ENCODE peak calls at places on chromosomes 3 and 15, in five cellular contexts. G, B, S, P and I are unnamed samples.

GRCh38 chr15:79283252-79284048 is 928 bp downstream of the ANKRD34C start:
- DNase-seq in B (no peak), G (peak), S (peak), P (peak), I (no peak)

GRCh38 chr15:82556315-82557035 is 16.2 kb upstream of the RPS17 start:
- DNase-seq in S (no peak), B (no peak), P (no peak), G (no peak), I (no peak)

GRCh38 chr3:179067291-179067690 is 4.3 kb downstream of the ZMAT3 start:
- DNase-seq in S (no peak), G (no peak), B (no peak), P (no peak), I (no peak)

GRCh38 chr15:26879770-26880169 is 12.9 kb downstream of the GABRA5 start:
- DNase-seq in B (no peak), S (no peak), G (no peak), P (no peak), I (no peak)

GRCh38 chr15:40340740-40341400 is at the start of gene CCDC9B:
- DNase-seq in B (peak), P (peak), S (no peak), G (peak), I (no peak)

GRCh38 chr3:116994473-116994872 is 284.9 kb downstream of the TUSC7 start:
- DNase-seq in S (no peak), G (no peak), P (no peak), B (no peak), I (no peak)

GRCh38 chr3:71305246-71306206 is 278.0 kb downstream of the FOXP1 start:
- DNase-seq in G (peak), B (no peak), P (peak), S (no peak), I (peak)

GRCh38 chr3:193134895-193135294 is 106.1 kb upstream of the PLAAT1 start:
- DNase-seq in B (peak), P (no peak), G (no peak), S (no peak), I (no peak)

GRCh38 chr3:108407858-108408257 is 102.5 kb downstream of the MYH15 start:
- DNase-seq in G (no peak), P (no peak), B (no peak), S (no peak), I (no peak)

GRCh38 chr3:186826978-186827857 is 15.3 kb upstream of the ADIPOQ start:
- DNase-seq in G (peak), P (peak), S (peak), B (no peak), I (peak)

GRCh38 chr3:124859025-124859424 is 28.1 kb downstream of the ITGB5 start:
- DNase-seq in B (peak), G (no peak), P (peak), S (no peak), I (no peak)

GRCh38 chr3:30749230-30749629 is 142.8 kb downstream of the TGFBR2 start:
- DNase-seq in B (peak), G (no peak), P (no peak), S (no peak), I (no peak)

GRCh38 chr3:97872209-97873042 is 50.6 kb downstream of the CRYBG3 start:
- DNase-seq in G (no peak), B (peak), S (peak), P (peak), I (no peak)

GRCh38 chr15:74207652-74208440 is 5.3 kb upstream of the STRA6 start:
- DNase-seq in B (no peak), G (no peak), S (no peak), P (no peak), I (no peak)

GRCh38 chr3:101890716-101891115 is 41.4 kb downstream of the NFKBIZ start:
- DNase-seq in S (no peak), B (peak), P (peak), G (no peak), I (no peak)

GRCh38 chr3:127915115-127915936 is at the start of gene KBTBD12:
- DNase-seq in S (no peak), G (peak), B (no peak), P (no peak), I (no peak)
- H3K4me3 ChIP-seq in S (no peak), G (peak), B (peak), P (peak), I (no peak)

DNA sequence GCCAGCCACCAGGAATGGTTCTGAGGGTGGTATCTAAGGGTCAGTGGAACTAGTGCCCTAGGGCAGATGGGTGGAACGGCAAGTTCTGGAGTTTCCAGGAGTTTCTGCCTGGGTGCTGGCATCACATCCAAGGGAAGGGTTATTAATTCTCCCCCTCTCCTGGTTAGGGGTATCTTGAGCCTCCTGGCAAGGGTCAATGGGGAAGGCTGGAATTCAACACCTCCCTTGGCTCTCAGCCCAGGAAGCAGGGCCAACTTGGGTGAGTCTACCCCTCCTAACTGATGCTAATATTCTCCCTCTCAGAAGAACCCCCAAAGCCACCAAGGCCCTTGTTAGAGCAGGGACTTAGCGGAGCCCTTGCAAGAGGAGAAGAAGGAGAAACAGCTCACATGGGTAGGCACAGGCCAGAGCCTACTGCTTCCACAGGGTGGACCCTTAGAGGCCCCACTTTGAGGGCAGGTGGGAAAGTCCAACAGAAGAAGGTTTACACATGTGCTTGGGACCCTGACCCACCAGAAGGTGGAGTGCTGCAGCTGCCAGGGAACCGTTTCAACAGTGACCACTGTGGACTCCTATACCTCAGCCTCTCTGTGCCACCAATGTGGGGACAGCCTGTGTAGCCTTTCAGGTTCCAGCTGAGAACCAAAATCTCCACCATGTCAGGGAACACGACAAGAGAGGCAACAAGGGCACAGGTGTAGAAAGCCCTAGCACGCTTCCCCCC is 3.3 kb downstream of the TMEM115 start:
- DNase-seq in S (no peak), G (peak), B (no peak), P (no peak), I (no peak)
- H3K4me3 ChIP-seq in S (no peak), G (no peak), B (no peak), P (peak), I (peak)

DNA sequence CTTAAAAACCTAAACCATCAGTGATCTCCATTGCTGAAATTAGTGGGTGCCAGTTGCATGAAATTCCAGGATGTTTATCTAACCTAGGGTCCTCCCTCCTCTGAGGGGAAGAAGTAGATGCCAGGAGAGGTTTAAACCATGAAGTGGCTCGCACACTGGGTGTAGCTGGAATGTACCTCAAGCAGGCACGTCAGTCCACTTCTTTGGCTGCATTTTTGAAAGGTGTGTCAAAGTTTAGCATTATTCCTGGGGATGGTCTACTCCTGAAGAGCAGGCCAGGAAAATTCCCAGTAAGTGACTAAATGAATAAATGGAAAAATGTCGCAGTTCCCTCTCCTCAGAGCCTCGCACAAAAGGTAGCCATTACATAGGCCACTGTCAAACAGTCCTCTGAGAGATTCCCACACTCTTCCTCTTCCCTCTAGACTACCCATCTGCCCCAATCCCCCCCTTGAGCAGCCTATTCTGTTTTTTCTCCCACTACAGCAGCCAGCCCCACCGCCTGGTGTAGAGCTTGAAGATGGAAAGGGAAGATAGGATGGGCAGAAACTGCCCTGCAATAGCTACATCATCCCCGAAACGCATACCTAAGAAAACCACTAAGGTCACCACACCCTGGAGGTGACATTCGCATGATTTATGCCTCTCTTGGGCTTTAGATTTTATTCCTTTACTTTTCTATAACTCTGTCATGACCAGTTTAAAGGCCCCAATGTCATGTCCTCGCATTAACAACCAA is 663 bp upstream of the TMOD3 start:
- DNase-seq in S (no peak), B (peak), G (no peak), P (no peak), I (no peak)
- H3K4me3 ChIP-seq in S (peak), B (no peak), G (no peak), P (no peak), I (peak)

GRCh38 chr15:59290311-59291213 is 82.1 kb downstream of the MYO1E start:
- DNase-seq in B (no peak), S (no peak), P (no peak), G (no peak), I (no peak)
- H3K4me3 ChIP-seq in B (no peak), S (no peak), P (no peak), G (no peak), I (no peak)

GRCh38 chr3:37171144-37171543 is 3.2 kb downstream of the LRRFIP2 start:
- DNase-seq in P (no peak), G (no peak), B (no peak), S (no peak), I (no peak)

GRCh38 chr3:37174532-37175126 is at the start of gene LRRFIP2:
- DNase-seq in P (peak), G (no peak), B (no peak), S (peak), I (peak)

GRCh38 chr3:37170513-37170912 is 3.9 kb downstream of the LRRFIP2 start:
- DNase-seq in G (no peak), B (no peak), P (no peak), S (no peak), I (no peak)

GRCh38 chr3:37170097-37170496 is 4.3 kb downstream of the LRRFIP2 start:
- DNase-seq in S (no peak), G (no peak), B (no peak), P (peak), I (no peak)

GRCh38 chr3:37173806-37174205 is 576 bp downstream of the LRRFIP2 start:
- DNase-seq in P (no peak), G (no peak), B (no peak), S (no peak), I (no peak)
- H3K4me3 ChIP-seq in P (no peak), G (no peak), B (no peak), S (no peak), I (peak)

GRCh38 chr3:69248394-69248793 is 126.0 kb upstream of the LMOD3 start:
- DNase-seq in G (peak), S (no peak), B (peak), P (no peak), I (no peak)

GRCh38 chr3:69251078-69251805 is 128.8 kb upstream of the LMOD3 start:
- DNase-seq in S (no peak), G (no peak), B (no peak), P (no peak), I (no peak)

GRCh38 chr3:69246612-69247011 is 124.2 kb upstream of the LMOD3 start:
- DNase-seq in S (no peak), P (no peak), B (no peak), G (no peak), I (no peak)

GRCh38 chr3:69250014-69250413 is 127.6 kb upstream of the LMOD3 start:
- DNase-seq in B (no peak), P (peak), S (peak), G (peak), I (peak)

DNA sequence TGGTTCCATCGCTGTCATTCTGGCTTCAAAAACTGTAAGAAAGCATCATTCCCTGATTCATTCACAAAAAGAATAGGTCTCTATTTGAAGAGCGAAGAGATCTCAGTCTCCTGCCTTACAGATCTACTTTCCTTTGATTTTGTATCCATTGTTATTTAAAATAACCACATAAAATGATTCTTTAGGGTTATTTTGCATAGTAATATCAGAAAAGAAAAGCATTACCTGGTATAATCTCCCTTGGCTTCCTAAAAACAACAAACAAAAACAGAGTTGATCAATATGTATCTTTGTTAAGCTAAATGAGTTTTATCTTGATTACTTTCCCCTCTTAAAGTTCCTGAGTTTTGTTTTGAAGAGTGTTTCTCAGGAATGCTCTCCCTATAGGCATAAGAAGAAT is 126.6 kb upstream of the LMOD3 start:
- DNase-seq in G (no peak), P (no peak), B (no peak), S (no peak), I (no peak)
- H3K4me3 ChIP-seq in G (peak), P (no peak), B (peak), S (peak), I (peak)

GRCh38 chr15:80999623-81000036 is 1.1 kb upstream of the TLNRD1 start:
- DNase-seq in G (peak), S (peak), P (no peak), B (no peak), I (peak)
- H3K4me3 ChIP-seq in G (no peak), S (peak), P (peak), B (no peak), I (peak)